ENCODE peak calls at places on chromosomes 16 and 17, in eight cellular contexts. D, T, K, I, L, H, Z and B are unnamed samples.

GRCh38 chr16:648071-648785 is 937 bp upstream of the WDR90 start:
- DNase-seq in D (no peak), T (no peak), K (no peak), I (peak), L (no peak), H (no peak), Z (peak), B (peak)

GRCh38 chr16:76346210-76346609 is 69.0 kb downstream of the CNTNAP4 start:
- DNase-seq in D (no peak), T (no peak), K (no peak), I (no peak), L (no peak), H (no peak), Z (no peak), B (no peak)

GRCh38 chr16:86581458-86581857 is 3.1 kb downstream of the FOXL1 start:
- DNase-seq in D (no peak), T (no peak), K (no peak), I (no peak), L (no peak), H (no peak), Z (no peak), B (no peak)

GRCh38 chr17:15268465-15268864 is 3.3 kb upstream of the PMP22 start:
- DNase-seq in D (no peak), T (no peak), K (no peak), I (no peak), L (no peak), H (peak), Z (no peak), B (no peak)

GRCh38 chr16:54694651-54695050 is 236.0 kb upstream of the IRX5 start:
- DNase-seq in D (no peak), T (no peak), K (no peak), I (no peak), L (no peak), H (no peak), Z (no peak), B (no peak)

GRCh38 chr16:56769674-56770073 is 39.7 kb downstream of the NUP93 start:
- DNase-seq in D (no peak), T (no peak), K (no peak), I (no peak), L (no peak), H (no peak), Z (no peak), B (no peak)

GRCh38 chr16:78984887-78985464 is 615.6 kb downstream of the MAF start:
- DNase-seq in D (no peak), T (no peak), K (no peak), I (no peak), L (no peak), H (peak), Z (no peak), B (no peak)

GRCh38 chr16:89049484-89050118 is 44.1 kb upstream of the ACSF3 start:
- DNase-seq in D (no peak), T (no peak), K (no peak), I (no peak), L (no peak), H (peak), Z (no peak), B (no peak)

GRCh38 chr16:74035816-74036215 is 260.8 kb upstream of the PSMD7 start:
- DNase-seq in D (no peak), T (no peak), K (no peak), I (peak), L (no peak), H (no peak), Z (no peak), B (peak)

GRCh38 chr16:47978491-47979490 is 177.0 kb downstream of the ABCC12 start:
- DNase-seq in D (no peak), T (no peak), K (no peak), I (no peak), L (no peak), H (no peak), Z (no peak), B (no peak)

GRCh38 chr16:55346475-55346874 is 22.5 kb downstream of the IRX6 start:
- DNase-seq in D (no peak), T (no peak), K (no peak), I (no peak), L (no peak), H (no peak), Z (no peak), B (no peak)

GRCh38 chr16:19502395-19503131 is 19.3 kb downstream of the GDE1 start:
- DNase-seq in D (peak), T (no peak), K (peak), I (peak), L (peak), H (peak), Z (peak), B (peak)

GRCh38 chr16:12178251-12178990 is 201.9 kb downstream of the SNX29 start:
- DNase-seq in D (no peak), T (peak), K (no peak), I (no peak), L (no peak), H (peak), Z (no peak), B (no peak)

GRCh38 chr16:50259334-50260205 is 6.8 kb upstream of the ADCY7 start:
- DNase-seq in D (no peak), T (peak), K (no peak), I (peak), L (no peak), H (peak), Z (no peak), B (no peak)

GRCh38 chr17:82881900-82882714 is 42.3 kb upstream of the ZNF750 start:
- DNase-seq in D (no peak), T (peak), K (no peak), I (no peak), L (no peak), H (peak), Z (no peak), B (no peak)

GRCh38 chr17:2023692-2024571 is 1.2 kb downstream of the RTN4RL1 start:
- DNase-seq in D (no peak), T (no peak), K (no peak), I (peak), L (no peak), H (no peak), Z (no peak), B (no peak)

GRCh38 chr17:32684087-32684828 is 192.7 kb downstream of the MYO1D start:
- DNase-seq in D (no peak), T (no peak), K (no peak), I (no peak), L (no peak), H (no peak), Z (no peak), B (no peak)

GRCh38 chr16:3912897-3913296 is 32.4 kb upstream of the CREBBP start:
- DNase-seq in D (no peak), T (no peak), K (no peak), I (no peak), L (no peak), H (no peak), Z (no peak), B (no peak)

GRCh38 chr17:43732961-43733360 is 25.6 kb downstream of the SOST start:
- DNase-seq in D (no peak), T (no peak), K (no peak), I (no peak), L (no peak), H (no peak), Z (no peak), B (no peak)

GRCh38 chr17:6843241-6843890 is 11.8 kb upstream of the TEKT1 start:
- DNase-seq in D (peak), T (no peak), K (no peak), I (peak), L (no peak), H (no peak), Z (no peak), B (peak)

GRCh38 chr16:74740795-74741304 is 33.8 kb downstream of the FA2H start:
- DNase-seq in D (peak), T (no peak), K (peak), I (peak), L (no peak), H (no peak), Z (no peak), B (peak)

GRCh38 chr16:11094838-11095565 is 150.6 kb downstream of the CLEC16A start:
- DNase-seq in D (no peak), T (no peak), K (no peak), I (no peak), L (no peak), H (no peak), Z (no peak), B (peak)

GRCh38 chr17:30981531-30982519 is 11.0 kb downstream of the RNF135 start:
- DNase-seq in D (no peak), T (no peak), K (no peak), I (no peak), L (no peak), H (no peak), Z (no peak), B (no peak)

GRCh38 chr17:51298508-51299371 is 38.4 kb downstream of the UTP18 start:
- DNase-seq in D (peak), T (no peak), K (no peak), I (peak), L (no peak), H (no peak), Z (no peak), B (peak)

GRCh38 chr17:49995055-49995738 is at the start of gene DLX3:
- DNase-seq in D (peak), T (no peak), K (no peak), I (peak), L (no peak), H (peak), Z (no peak), B (no peak)

GRCh38 chr16:79264237-79265104 is 336.1 kb downstream of the MAF start:
- DNase-seq in D (no peak), T (no peak), K (no peak), I (peak), L (no peak), H (no peak), Z (no peak), B (no peak)

GRCh38 chr17:27281438-27281837 is 12.5 kb upstream of the WSB1 start:
- DNase-seq in D (no peak), T (no peak), K (no peak), I (no peak), L (no peak), H (no peak), Z (no peak), B (no peak)

GRCh38 chr17:3609689-3610088 is 478 bp upstream of the TRPV1 start:
- DNase-seq in D (no peak), T (no peak), K (no peak), I (no peak), L (no peak), H (no peak), Z (no peak), B (no peak)

GRCh38 chr17:59757881-59758385 is 50.5 kb downstream of the VMP1 start:
- DNase-seq in D (no peak), T (no peak), K (no peak), I (no peak), L (no peak), H (no peak), Z (no peak), B (no peak)

GRCh38 chr16:50697881-50698767 is 4.7 kb downstream of the NOD2 start:
- DNase-seq in D (no peak), T (peak), K (no peak), I (peak), L (no peak), H (peak), Z (no peak), B (no peak)

GRCh38 chr17:79038545-79039135 is 14.7 kb downstream of the C1QTNF1 start:
- DNase-seq in D (no peak), T (no peak), K (no peak), I (no peak), L (no peak), H (no peak), Z (no peak), B (no peak)

GRCh38 chr17:63775420-63775819 is 1.4 kb downstream of the DDX42 start:
- DNase-seq in D (no peak), T (no peak), K (no peak), I (no peak), L (no peak), H (no peak), Z (no peak), B (no peak)

GRCh38 chr17:49249890-49250522 is 19.4 kb upstream of the PHOSPHO1 start:
- DNase-seq in D (peak), T (no peak), K (no peak), I (no peak), L (no peak), H (no peak), Z (no peak), B (no peak)

GRCh38 chr17:65079489-65079900 is 23.0 kb upstream of the GNA13 start:
- DNase-seq in D (no peak), T (no peak), K (no peak), I (no peak), L (no peak), H (no peak), Z (no peak), B (no peak)

GRCh38 chr16:56625943-56626654 is 518 bp downstream of the MT1E start:
- DNase-seq in D (no peak), T (peak), K (no peak), I (no peak), L (no peak), H (peak), Z (no peak), B (no peak)